ENCODE peak calls at places on chromosome 15, in five cellular contexts. P is ovary, Q is IMR-90, M is transverse colon, I is tibial artery. U is an unnamed sample.

GRCh38 chr15:33872761-33873106 is 95.6 kb upstream of the CHRM5 start:
- DNase-seq in P (no peak), Q (no peak), M (no peak), I (no peak), U (no peak)

GRCh38 chr15:63514533-63514943 is 10.1 kb downstream of the USP3 start:
- DNase-seq in P (no peak), Q (peak; percentile 88), M (no peak), I (peak; percentile 62), U (no peak)

GRCh38 chr15:70768247-70768883 is 5.0 kb upstream of the UACA start:
- DNase-seq in P (no peak), Q (no peak), M (no peak), I (no peak), U (no peak)

GRCh38 chr15:98803228-98804056 is 155.1 kb downstream of the IGF1R start:
- DNase-seq in P (no peak), Q (peak; percentile 78), M (no peak), I (no peak), U (peak; percentile 63)

GRCh38 chr15:33729648-33730047 is 238.6 kb upstream of the CHRM5 start:
- DNase-seq in P (no peak), Q (peak; percentile 5), M (no peak), I (no peak), U (no peak)

GRCh38 chr15:83018477-83018876 is 7.0 kb upstream of the C15orf40 start:
- DNase-seq in P (no peak), Q (peak; percentile 28), M (no peak), I (no peak), U (no peak)

GRCh38 chr15:27490867-27491595 is 520.0 kb downstream of the GABRG3 start:
- DNase-seq in P (no peak), Q (no peak), M (no peak), I (no peak), U (no peak)

GRCh38 chr15:68623301-68623892 is 44.6 kb downstream of the CORO2B start:
- DNase-seq in P (no peak), Q (peak; percentile 67), M (no peak), I (no peak), U (no peak)

GRCh38 chr15:55526559-55527036 is 18.6 kb upstream of the DNAAF4 start:
- DNase-seq in P (no peak), Q (peak; percentile 71), M (no peak), I (no peak), U (peak; percentile 40)

GRCh38 chr15:89898628-89899302 is 5.0 kb upstream of the AP3S2 start:
- DNase-seq in P (no peak), Q (peak; percentile 47), M (peak; percentile 53), I (no peak), U (peak; percentile 33)

GRCh38 chr15:59553879-59554735 is 57.5 kb upstream of the GCNT3 start:
- DNase-seq in P (no peak), Q (no peak), M (no peak), I (no peak), U (peak; percentile 74)

GRCh38 chr15:97482521-97482920 is 478.0 kb upstream of the ARRDC4 start:
- DNase-seq in P (no peak), Q (no peak), M (no peak), I (no peak), U (no peak)

GRCh38 chr15:51833782-51834181 is 4.3 kb downstream of the TMOD3 start:
- DNase-seq in P (no peak), Q (peak; percentile 49), M (no peak), I (no peak), U (no peak)

GRCh38 chr15:90557147-90557546 is 27.4 kb downstream of the CRTC3 start:
- DNase-seq in P (peak; percentile 25), Q (peak; percentile 28), M (no peak), I (no peak), U (no peak)

GRCh38 chr15:98823012-98823458 is 174.7 kb downstream of the IGF1R start:
- DNase-seq in P (no peak), Q (peak; percentile 96), M (no peak), I (no peak), U (peak; percentile 73)

GRCh38 chr15:99387769-99388168 is 136.5 kb downstream of the LRRC28 start:
- DNase-seq in P (no peak), Q (no peak), M (no peak), I (no peak), U (no peak)

GRCh38 chr15:98518823-98519561 is 129.3 kb upstream of the IGF1R start:
- DNase-seq in P (peak; percentile 47), Q (peak; percentile 76), M (peak; percentile 32), I (no peak), U (peak; percentile 51)

GRCh38 chr15:55279746-55280351 is 9.8 kb downstream of the RAB27A start:
- DNase-seq in P (no peak), Q (peak; percentile 95), M (peak; percentile 34), I (no peak), U (peak; percentile 92)

GRCh38 chr15:59687831-59688230 is 1.3 kb downstream of the BNIP2 start:
- DNase-seq in P (no peak), Q (peak; percentile 44), M (no peak), I (no peak), U (peak; percentile 25)

GRCh38 chr15:22979069-22979698 is 984 bp downstream of the CYFIP1 start:
- DNase-seq in P (no peak), Q (peak; percentile 42), M (peak; percentile 80), I (peak; percentile 57), U (peak; percentile 40)

GRCh38 chr15:33320017-33320416 is 9.2 kb downstream of the RYR3 start:
- DNase-seq in P (no peak), Q (no peak), M (no peak), I (no peak), U (no peak)

GRCh38 chr15:53811530-53811929 is 52.1 kb upstream of the WDR72 start:
- DNase-seq in P (no peak), Q (no peak), M (no peak), I (no peak), U (no peak)

GRCh38 chr15:68578175-68578959 is 426 bp upstream of the CORO2B start:
- DNase-seq in P (peak; percentile 85), Q (peak; percentile 71), M (peak; percentile 55), I (peak; percentile 66), U (peak; percentile 14)

GRCh38 chr15:99729920-99730319 is 3.3 kb downstream of the LYSMD4 start:
- DNase-seq in P (no peak), Q (peak; percentile 61), M (no peak), I (peak; percentile 39), U (peak; percentile 28)

GRCh38 chr15:37137221-37137620 is 36.9 kb upstream of the MEIS2 start:
- DNase-seq in P (no peak), Q (peak; percentile 28), M (no peak), I (no peak), U (no peak)

GRCh38 chr15:78492841-78493240 is 14.5 kb upstream of the HYKK start:
- DNase-seq in P (no peak), Q (peak; percentile 16), M (no peak), I (no peak), U (no peak)
- H3K36me3 ChIP-seq in P (no peaks in the 10 kb centered on the region), Q (peaks cover 37% of the 10 kb centered on the region), M (no peaks in the 10 kb centered on the region), I (peaks cover 67% of the 10 kb centered on the region), U (peaks cover 63% of the 10 kb centered on the region)

GRCh38 chr15:58407786-58408185 is 24.0 kb upstream of the LIPC start:
- DNase-seq in P (no peak), Q (no peak), M (no peak), I (no peak), U (no peak)

GRCh38 chr15:58413253-58413652 is 18.5 kb upstream of the LIPC start:
- DNase-seq in P (no peak), Q (no peak), M (no peak), I (no peak), U (no peak)

GRCh38 chr15:58407366-58407765 is 24.4 kb upstream of the LIPC start:
- DNase-seq in P (no peak), Q (no peak), M (no peak), I (no peak), U (no peak)

GRCh38 chr15:58409861-58410260 is 21.9 kb upstream of the LIPC start:
- DNase-seq in P (no peak), Q (no peak), M (no peak), I (no peak), U (no peak)

DNA sequence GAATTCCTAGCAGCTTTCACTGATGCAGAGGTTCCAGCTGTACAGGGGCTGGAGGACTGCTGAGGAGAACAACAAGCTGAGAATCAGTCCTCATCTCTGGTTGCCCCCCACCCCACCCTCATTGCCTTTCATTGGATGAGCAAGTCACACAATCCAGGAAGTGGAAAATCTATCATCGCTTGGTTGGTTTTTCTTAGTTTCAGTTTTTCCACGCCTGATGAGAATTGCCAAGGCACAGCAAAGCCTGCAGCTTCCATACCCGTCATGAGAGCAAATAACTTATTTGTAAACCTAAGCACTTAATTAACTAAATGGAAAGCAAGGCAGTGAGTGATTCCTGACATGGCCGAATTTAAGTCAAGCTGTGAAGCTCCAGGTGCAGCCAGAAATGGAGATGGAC is 21.4 kb upstream of the LIPC start:
- DNase-seq in P (peak; percentile 23), Q (peak; percentile 16), M (no peak), I (peak; percentile 39), U (no peak)
- H3K4me3 ChIP-seq in P (no peak overlapping the region), Q (peak overlapping the region; percentile 33), M (no peak overlapping the region), I (peak overlapping the region; percentile 32), U (no peak overlapping the region)

DNA sequence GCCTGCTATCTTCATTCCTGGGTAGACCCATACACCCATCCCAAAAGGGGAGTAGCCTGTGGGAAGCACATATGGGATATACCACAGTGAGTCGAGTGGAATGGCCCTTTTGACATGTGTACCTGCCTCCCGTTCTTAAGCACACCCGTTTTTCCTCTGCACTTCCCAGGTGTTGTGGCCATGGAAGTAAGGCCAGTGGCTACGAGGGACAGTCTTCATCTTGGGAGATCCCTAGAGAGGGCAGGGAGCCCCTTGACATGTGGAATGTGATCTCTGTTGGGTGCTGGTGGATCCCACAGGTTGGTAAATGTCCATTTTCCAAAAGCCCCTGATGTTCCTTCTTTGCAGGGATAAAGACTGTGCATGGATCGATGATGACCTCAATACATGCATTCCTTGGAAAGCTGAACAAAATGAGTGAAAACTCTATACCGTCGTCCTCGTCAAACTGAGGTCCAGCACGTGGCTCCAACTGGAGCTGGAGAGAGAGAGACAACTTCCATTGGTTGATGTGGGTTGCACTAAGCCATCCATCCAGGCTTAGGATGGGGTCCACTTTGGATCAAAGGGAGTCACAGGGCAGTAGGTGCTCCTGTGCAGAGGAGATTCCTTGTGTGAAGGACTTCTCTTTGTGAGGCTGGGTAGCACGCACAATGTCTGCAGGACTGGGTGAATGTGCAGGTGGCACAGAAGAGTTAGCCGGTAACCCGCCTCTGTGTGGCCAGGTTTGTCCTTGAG is 136.8 kb downstream of the SNRPN start:
- DNase-seq in P (no peak), Q (no peak), M (no peak), I (no peak), U (no peak)
- H3K36me3 ChIP-seq in P (peaks cover 5% of the 10 kb centered on the region), Q (peaks cover 75% of the 10 kb centered on the region), M (no peaks in the 10 kb centered on the region), I (peaks cover 97% of the 10 kb centered on the region), U (peaks cover 35% of the 10 kb centered on the region)

DNA sequence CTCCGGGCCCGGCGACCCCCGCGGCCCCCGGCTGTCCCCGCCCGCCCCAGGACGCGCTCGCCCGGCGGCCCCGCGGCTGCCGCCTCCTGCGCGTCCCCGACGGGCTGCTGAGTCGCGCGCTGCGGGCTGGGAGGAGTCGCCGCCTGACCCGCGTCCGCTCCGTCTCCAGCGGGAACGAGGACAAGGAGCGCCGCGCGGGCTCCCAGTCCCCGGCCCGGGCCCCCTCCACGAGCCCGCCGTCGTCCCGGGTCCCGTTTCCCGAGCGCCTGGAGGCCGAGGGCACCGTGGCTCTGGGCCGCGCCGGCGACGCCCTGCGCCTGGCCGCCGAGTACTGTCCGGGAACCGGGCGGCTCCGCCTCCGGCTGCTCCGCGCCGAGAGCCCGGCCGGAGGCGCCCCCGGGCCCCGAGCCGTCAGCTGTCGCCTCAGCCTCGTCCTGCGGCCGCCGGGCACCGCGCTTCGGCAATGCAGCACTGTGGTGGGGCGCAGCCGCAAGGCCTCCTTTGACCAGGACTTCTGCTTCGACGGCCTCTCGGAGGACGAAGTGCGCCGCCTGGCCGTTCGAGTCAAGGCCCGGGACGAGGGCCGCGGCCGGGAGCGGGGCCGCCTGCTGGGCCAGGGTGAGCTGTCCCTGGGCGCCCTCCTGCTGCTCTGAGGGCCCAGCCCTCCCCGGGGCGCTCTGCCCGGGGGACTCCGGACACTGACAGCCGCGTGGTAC is 1.5 kb downstream of the C2CD4A start:
- DNase-seq in P (peak; percentile 11), Q (no peak), M (peak; percentile 51), I (peak; percentile 37), U (no peak)
- H3K4me3 ChIP-seq in P (peak overlapping the region; percentile 48), Q (peak overlapping the region; percentile 64), M (peak overlapping the region; percentile 63), I (peak overlapping the region; percentile 61), U (peak overlapping the region; percentile 34)

U was measured in brain microvascular endothelial cell.